ENCODE peak calls at places on chromosomes 2 and 18, in four cellular contexts. G, U, P and W are unnamed samples.

GRCh38 chr2:2571301-2572198 is 240.5 kb upstream of the MYT1L start:
- DNase-seq in G (no peak), U (no peak), P (no peak), W (no peak)

GRCh38 chr18:47418746-47419145 is 167.3 kb upstream of the SKOR2 start:
- DNase-seq in G (no peak), U (no peak), P (no peak), W (no peak)

GRCh38 chr2:159904565-159905281 is 106.7 kb upstream of the CD302 start:
- DNase-seq in G (peak; percentile 90), U (peak; percentile 71), P (peak; percentile 36), W (no peak)

GRCh38 chr2:132448771-132449170 is 32.2 kb downstream of the GPR39 start:
- DNase-seq in G (peak; percentile 27), U (no peak), P (peak; percentile 33), W (no peak)

GRCh38 chr2:32627441-32627900 is 379 bp upstream of the TTC27 start:
- DNase-seq in G (peak; percentile 37), U (peak; percentile 9), P (peak; percentile 54), W (no peak)

GRCh38 chr18:75113455-75113854 is 95.5 kb downstream of the PTGR3 start:
- DNase-seq in G (no peak), U (no peak), P (no peak), W (no peak)

GRCh38 chr2:137261858-137262585 is 496.7 kb downstream of the THSD7B start:
- DNase-seq in G (no peak), U (no peak), P (no peak), W (no peak)

GRCh38 chr18:21321711-21322110 is 79.7 kb downstream of the GREB1L start:
- DNase-seq in G (no peak), U (no peak), P (no peak), W (no peak)

GRCh38 chr2:218280260-218280870 is 10.0 kb downstream of the PNKD start:
- DNase-seq in G (no peak), U (no peak), P (no peak), W (no peak)

GRCh38 chr18:48002933-48003365 is 72.5 kb upstream of the SMAD2 start:
- DNase-seq in G (peak; percentile 58), U (no peak), P (peak; percentile 75), W (peak; percentile 89)

GRCh38 chr18:74468547-74469014 is 11.5 kb upstream of the DIPK1C start:
- DNase-seq in G (no peak), U (no peak), P (peak; percentile 52), W (no peak)

GRCh38 chr18:650428-650858 is 7.0 kb upstream of the TYMS start:
- DNase-seq in G (no peak), U (no peak), P (no peak), W (no peak)

GRCh38 chr2:46836295-46837111 is 79.1 kb downstream of the MCFD2 start:
- DNase-seq in G (no peak), U (no peak), P (no peak), W (no peak)

GRCh38 chr2:20424300-20425290 is 22.3 kb upstream of the RHOB start:
- DNase-seq in G (peak; percentile 48), U (no peak), P (no peak), W (peak; percentile 23)

GRCh38 chr2:5389740-5390139 is 302.4 kb upstream of the SOX11 start:
- DNase-seq in G (no peak), U (no peak), P (no peak), W (no peak)

GRCh38 chr18:70826571-70826970 is 537.7 kb downstream of the SOCS6 start:
- DNase-seq in G (no peak), U (no peak), P (no peak), W (no peak)

GRCh38 chr2:233764761-233765160 is 4.7 kb downstream of the UGT1A1 start:
- DNase-seq in G (no peak), U (no peak), P (no peak), W (no peak)

GRCh38 chr2:23843051-23843976 is 83.6 kb downstream of the ATAD2B start:
- DNase-seq in G (peak; percentile 17), U (no peak), P (no peak), W (no peak)

GRCh38 chr2:28276076-28276618 is 116.5 kb upstream of the FOSL2 start:
- DNase-seq in G (no peak), U (no peak), P (peak; percentile 99), W (peak; percentile 24)

GRCh38 chr2:117982376-117983033 is 31.4 kb downstream of the CCDC93 start:
- DNase-seq in G (no peak), U (no peak), P (no peak), W (no peak)

GRCh38 chr2:176445831-176446433 is 176.7 kb downstream of the MTX2 start:
- DNase-seq in G (no peak), U (no peak), P (peak; percentile 62), W (no peak)

GRCh38 chr2:236959876-236960275 is 125.8 kb upstream of the COPS8 start:
- DNase-seq in G (no peak), U (no peak), P (no peak), W (no peak)

GRCh38 chr18:58132595-58133191 is 88.7 kb downstream of the NEDD4L start:
- DNase-seq in G (no peak), U (no peak), P (no peak), W (no peak)

GRCh38 chr2:167451496-167452289 is 563.4 kb downstream of the XIRP2 start:
- DNase-seq in G (no peak), U (no peak), P (no peak), W (no peak)

GRCh38 chr2:113024730-113025129 is 19.5 kb downstream of the IL36A start:
- DNase-seq in G (no peak), U (no peak), P (no peak), W (no peak)

GRCh38 chr2:221817052-221817451 is 244.9 kb upstream of the EPHA4 start:
- DNase-seq in G (no peak), U (no peak), P (peak; percentile 57), W (no peak)

GRCh38 chr2:136436921-136437320 is 319.0 kb upstream of the CXCR4 start:
- DNase-seq in G (no peak), U (no peak), P (no peak), W (no peak)

GRCh38 chr2:68653538-68653982 is 10.2 kb downstream of the PROKR1 start:
- DNase-seq in G (no peak), U (no peak), P (peak; percentile 58), W (peak; percentile 14)

GRCh38 chr2:191178806-191179514 is 28.2 kb upstream of the STAT4 start:
- DNase-seq in G (no peak), U (no peak), P (peak; percentile 47), W (peak; percentile 54)